ENCODE peak calls at places on chromosomes 16 and 17, in seven cellular contexts. P, Q, L, S, W, T and H are unnamed samples.

GRCh38 chr17:81119223-81120148 is 45.8 kb upstream of the PVALEF start:
- DNase-seq in W (peak), Q (peak), S (peak), P (peak), L (peak), T (peak), H (peak)

GRCh38 chr17:70158581-70158980 is 10.8 kb upstream of the KCNJ2 start:
- DNase-seq in S (no peak), W (no peak), P (no peak), Q (no peak), T (no peak), L (no peak), H (no peak)

GRCh38 chr16:30771726-30772125 is 9.6 kb downstream of the RNF40 start:
- DNase-seq in Q (no peak), T (no peak), L (peak), W (no peak), S (no peak), P (no peak), H (no peak)

GRCh38 chr16:4384497-4384896 is 12.8 kb downstream of the VASN start:
- DNase-seq in T (no peak), W (peak), P (peak), S (no peak), Q (no peak), L (no peak), H (peak)

GRCh38 chr17:78716814-78717393 is 65.2 kb downstream of the CYTH1 start:
- DNase-seq in P (peak), Q (no peak), L (peak), T (peak), W (peak), S (no peak), H (peak)

GRCh38 chr17:21388944-21389343 is 12.8 kb downstream of the KCNJ12 start:
- DNase-seq in S (no peak), L (no peak), W (no peak), Q (no peak), P (no peak), T (no peak), H (no peak)

GRCh38 chr16:10979717-10980601 is 35.6 kb downstream of the CLEC16A start:
- DNase-seq in Q (no peak), P (peak), W (no peak), S (no peak), T (no peak), L (no peak), H (peak)

GRCh38 chr16:77336637-77337036 is 98.2 kb downstream of the ADAMTS18 start:
- DNase-seq in Q (no peak), W (no peak), S (no peak), L (no peak), T (no peak), P (no peak), H (no peak)

GRCh38 chr17:49067163-49067562 is 65.4 kb upstream of the B4GALNT2 start:
- DNase-seq in S (no peak), L (peak), P (no peak), W (no peak), T (no peak), Q (no peak), H (no peak)

GRCh38 chr17:63740464-63741181 is 976 bp downstream of the STRADA start:
- DNase-seq in T (peak), Q (no peak), S (no peak), L (no peak), W (no peak), P (peak), H (no peak)

GRCh38 chr16:85746431-85747227 is 4.3 kb downstream of the C16orf74 start:
- DNase-seq in P (peak), W (peak), S (peak), L (no peak), Q (no peak), T (peak), H (no peak)

GRCh38 chr17:42623732-42624596 is 14.5 kb downstream of the TUBG1 start:
- DNase-seq in S (no peak), Q (no peak), W (no peak), L (no peak), P (peak), T (no peak), H (no peak)

GRCh38 chr16:15434079-15434424 is 336 bp upstream of the BMERB1 start:
- DNase-seq in T (no peak), Q (no peak), P (no peak), W (no peak), S (no peak), L (no peak), H (no peak)

GRCh38 chr17:35745246-35745645 is 7.8 kb downstream of the GAS2L2 start:
- DNase-seq in P (no peak), L (no peak), W (no peak), Q (no peak), T (no peak), S (no peak), H (no peak)

GRCh38 chr16:85173077-85173980 is 61.1 kb upstream of the CIBAR2 start:
- DNase-seq in T (no peak), W (peak), L (no peak), Q (no peak), P (peak), S (peak), H (no peak)

GRCh38 chr17:57873261-57874057 is 23.6 kb upstream of the MRPS23 start:
- DNase-seq in L (no peak), S (no peak), T (no peak), P (no peak), Q (no peak), W (no peak), H (no peak)

GRCh38 chr16:85420501-85421337 is 192.4 kb upstream of the GSE1 start:
- DNase-seq in L (peak), T (peak), W (no peak), P (peak), S (no peak), Q (no peak), H (peak)

GRCh38 chr16:4345439-4346204 is 5.5 kb downstream of the PAM16 start:
- DNase-seq in Q (no peak), P (no peak), W (no peak), S (no peak), L (peak), T (no peak), H (no peak)

GRCh38 chr16:27778171-27778925 is 228.4 kb downstream of the KATNIP start:
- DNase-seq in W (no peak), T (no peak), L (peak), Q (no peak), S (no peak), P (no peak), H (no peak)

GRCh38 chr16:68887107-68887506 is 43.8 kb downstream of the TANGO6 start:
- DNase-seq in Q (no peak), W (no peak), T (no peak), S (no peak), L (no peak), P (no peak), H (no peak)

GRCh38 chr16:10729104-10729503 is 14.5 kb upstream of the NUBP1 start:
- DNase-seq in P (no peak), T (no peak), S (no peak), L (no peak), W (no peak), Q (peak), H (no peak)

GRCh38 chr16:30010817-30011504 is at the start of gene DOC2A:
- DNase-seq in W (no peak), L (peak), Q (no peak), S (no peak), P (no peak), T (no peak), H (peak)

GRCh38 chr16:19688396-19689024 is 29.5 kb downstream of the KNOP1 start:
- DNase-seq in W (no peak), P (no peak), T (no peak), L (no peak), S (no peak), Q (no peak), H (peak)

GRCh38 chr16:35732046-35732810 is 2272.8 kb downstream of the TP53TG3F start:
- DNase-seq in Q (peak), L (no peak), S (no peak), W (no peak), P (no peak), T (no peak), H (no peak)

GRCh38 chr17:62562656-62563055 is 64.8 kb upstream of the MRC2 start:
- DNase-seq in P (peak), L (no peak), T (no peak), W (peak), S (no peak), Q (no peak), H (no peak)

GRCh38 chr17:6786618-6787017 is 10.6 kb downstream of the FBXO39 start:
- DNase-seq in S (no peak), P (peak), T (no peak), Q (no peak), L (no peak), W (peak), H (no peak)

GRCh38 chr16:30371248-30371816 is 1.0 kb upstream of the TBC1D10B start:
- DNase-seq in W (no peak), P (no peak), S (no peak), T (no peak), L (no peak), Q (no peak), H (no peak)

GRCh38 chr17:55769625-55770000 is 18.8 kb downstream of the PCTP start:
- DNase-seq in L (no peak), S (no peak), P (peak), W (peak), Q (no peak), T (no peak), H (no peak)

GRCh38 chr16:68246121-68246520 is 948 bp downstream of the PLA2G15 start:
- DNase-seq in S (no peak), L (peak), P (no peak), W (no peak), Q (no peak), T (no peak), H (no peak)

GRCh38 chr17:33109331-33110072 is 117.9 kb downstream of the SPACA3 start:
- DNase-seq in Q (no peak), L (no peak), S (no peak), P (peak), T (no peak), W (no peak), H (no peak)

GRCh38 chr16:76818611-76819181 is 372.3 kb upstream of the MON1B start:
- DNase-seq in S (no peak), T (no peak), L (no peak), W (no peak), Q (no peak), P (no peak), H (no peak)

GRCh38 chr17:56690441-56691291 is 97.2 kb downstream of the NOG start:
- DNase-seq in S (no peak), Q (no peak), W (no peak), L (no peak), P (no peak), T (no peak), H (no peak)

GRCh38 chr16:30521476-30521872 is 4.9 kb downstream of the ZNF768 start:
- DNase-seq in L (no peak), T (no peak), Q (no peak), S (no peak), P (no peak), W (no peak), H (no peak)

GRCh38 chr17:9001539-9001938 is 19.8 kb upstream of the NTN1 start:
- DNase-seq in L (no peak), S (no peak), Q (no peak), T (no peak), P (no peak), W (no peak), H (no peak)

GRCh38 chr17:9003355-9004131 is 17.8 kb upstream of the NTN1 start:
- DNase-seq in T (no peak), P (no peak), S (no peak), L (no peak), W (no peak), Q (no peak), H (no peak)

GRCh38 chr17:9004132-9004960 is 17.0 kb upstream of the NTN1 start:
- DNase-seq in T (no peak), Q (no peak), P (no peak), W (no peak), S (no peak), L (no peak), H (no peak)

GRCh38 chr17:9002236-9002609 is 19.1 kb upstream of the NTN1 start:
- DNase-seq in S (no peak), W (no peak), T (no peak), Q (no peak), P (no peak), L (no peak), H (no peak)

GRCh38 chr17:9002610-9003354 is 18.5 kb upstream of the NTN1 start:
- DNase-seq in W (no peak), Q (no peak), T (peak), L (peak), P (peak), S (no peak), H (no peak)
- TF ChIP-seq CTCF in W (no peak), Q (peak), T (peak), L (no peak), P (peak), S (peak), H (no peak)

GRCh38 chr17:65101371-65101770 is 35.8 kb upstream of the RGS9 start:
- DNase-seq in T (no peak), S (no peak), P (no peak), L (no peak), Q (no peak), W (no peak), H (no peak)
- H3K4me3 ChIP-seq in T (peak), S (peak), P (no peak), L (no peak), Q (peak), W (no peak), H (peak)

DNA sequence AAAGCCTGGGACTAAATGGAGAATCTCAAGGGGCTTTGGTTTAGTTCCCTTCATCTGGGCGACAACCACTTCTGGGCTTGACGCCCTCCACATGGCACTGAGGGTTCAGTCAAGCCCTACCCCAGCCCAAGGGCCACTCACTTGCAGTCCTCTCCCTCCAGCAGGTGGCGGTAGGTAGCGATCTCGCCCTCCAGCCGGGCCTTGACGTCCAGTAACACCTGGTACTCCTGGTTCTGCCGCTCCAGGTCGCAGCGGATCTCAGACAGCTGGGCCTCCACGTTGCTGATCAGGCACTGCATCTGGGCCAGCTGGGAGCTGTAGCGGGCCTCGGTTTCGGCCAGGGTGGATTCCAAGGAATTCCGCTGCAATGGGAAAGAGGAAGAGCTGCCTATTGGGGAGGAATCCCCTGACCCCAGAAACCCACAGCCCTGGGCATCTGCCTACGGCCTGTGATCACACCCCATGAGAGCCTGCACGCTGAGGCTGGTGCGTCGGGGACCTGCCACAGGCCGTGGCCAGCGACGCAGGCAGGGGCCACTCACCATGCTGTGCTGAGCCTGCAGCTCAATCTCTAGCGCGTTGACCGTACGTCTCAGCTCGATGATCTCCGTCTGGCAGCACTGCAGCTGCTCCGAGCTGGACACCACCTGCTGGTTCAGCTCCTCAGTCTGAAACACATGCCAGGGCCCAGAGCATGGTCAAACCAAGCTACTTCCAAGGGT is 2.7 kb downstream of the KRT36 start:
- DNase-seq in W (no peak), T (peak), Q (no peak), P (no peak), S (no peak), L (peak), H (no peak)
- TF ChIP-seq CTCF in W (peak), T (peak), Q (no peak), P (no peak), S (peak), L (peak), H (no peak)

GRCh38 chr16:72990003-72990521 is 57.9 kb downstream of the ZFHX3 start:
- DNase-seq in L (no peak), S (no peak), W (peak), T (no peak), Q (peak), P (peak), H (no peak)
- H3K4me3 ChIP-seq in L (no peak), S (no peak), W (peak), T (no peak), Q (peak), P (peak), H (no peak)

DNA sequence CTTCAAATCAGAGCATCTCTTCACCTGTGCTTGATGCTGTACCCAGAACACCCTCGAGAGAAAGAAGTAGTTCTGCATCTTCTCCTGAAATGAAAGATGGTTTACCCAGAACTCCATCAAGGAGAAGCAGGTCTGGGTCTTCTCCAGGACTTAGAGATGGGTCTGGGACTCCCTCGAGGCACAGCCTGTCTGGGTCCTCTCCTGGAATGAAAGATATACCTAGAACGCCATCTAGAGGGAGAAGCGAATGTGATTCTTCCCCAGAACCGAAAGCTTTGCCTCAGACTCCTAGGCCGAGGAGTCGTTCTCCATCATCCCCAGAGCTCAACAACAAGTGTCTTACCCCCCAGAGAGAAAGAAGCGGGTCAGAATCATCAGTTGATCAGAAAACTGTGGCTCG is 12.3 kb downstream of the SRRM2 start:
- DNase-seq in W (no peak), Q (no peak), P (no peak), T (no peak), L (no peak), S (no peak), H (peak)
- TF ChIP-seq CTCF in W (no peak), Q (no peak), P (no peak), T (no peak), L (no peak), S (no peak), H (no peak)

GRCh38 chr16:21646721-21647561 is 5.5 kb downstream of the IGSF6 start:
- DNase-seq in P (no peak), T (peak), L (peak), W (no peak), S (no peak), Q (no peak), H (no peak)
- H3K4me3 ChIP-seq in P (no peak), T (no peak), L (no peak), W (no peak), S (no peak), Q (no peak), H (no peak)

GRCh38 chr17:77207689-77208216 is 67.0 kb downstream of the SEC14L1 start:
- DNase-seq in W (no peak), P (no peak), S (no peak), Q (no peak), T (no peak), L (no peak), H (no peak)

GRCh38 chr17:77208856-77209255 is 68.1 kb downstream of the SEC14L1 start:
- DNase-seq in Q (no peak), T (no peak), S (no peak), W (no peak), L (no peak), P (no peak), H (no peak)

GRCh38 chr17:77209330-77209748 is 68.6 kb downstream of the SEC14L1 start:
- DNase-seq in P (no peak), L (no peak), T (no peak), Q (no peak), S (no peak), W (no peak), H (no peak)

GRCh38 chr17:77206557-77206956 is 65.8 kb downstream of the SEC14L1 start:
- DNase-seq in T (no peak), L (no peak), W (no peak), S (no peak), Q (no peak), P (no peak), H (no peak)

DNA sequence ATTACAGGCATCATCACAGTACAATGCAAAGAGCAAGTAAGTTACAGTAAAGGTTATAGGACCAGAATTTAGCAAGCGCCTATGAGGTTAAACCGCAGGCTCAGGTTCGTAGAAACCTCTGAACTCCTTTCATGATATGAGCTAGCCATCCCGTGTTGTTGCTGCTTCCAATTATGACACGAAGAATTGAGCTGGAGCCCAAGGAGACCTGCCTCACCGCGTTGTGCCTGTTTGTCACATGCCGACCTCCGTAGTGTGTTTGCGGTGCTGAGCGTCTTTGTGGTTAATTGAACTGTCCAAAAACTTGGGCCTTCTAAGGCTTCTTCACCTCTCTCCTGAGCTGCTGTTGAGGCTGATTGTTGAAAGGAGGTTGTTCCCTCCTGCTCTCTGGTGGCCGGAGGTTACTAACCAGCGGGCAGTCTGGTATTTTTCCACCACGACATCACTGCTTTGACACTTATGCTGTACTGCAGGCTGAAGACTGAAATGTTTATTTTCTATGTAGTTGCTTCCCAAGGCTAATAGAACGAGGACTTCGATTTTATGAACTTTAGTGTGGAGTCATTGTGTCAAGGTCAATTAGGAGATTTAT is 67.5 kb downstream of the SEC14L1 start:
- DNase-seq in S (no peak), T (no peak), P (peak), L (no peak), W (peak), Q (no peak), H (no peak)
- TF ChIP-seq CTCF in S (peak), T (no peak), P (peak), L (no peak), W (peak), Q (peak), H (no peak)